ENCODE peak calls at places on chromosomes 12 and 14, in six cellular contexts. One of them, this sample, is unnamed.

GRCh38 chr12:53300187-53300586 is 692 bp downstream of the MYG1 start:
- DNase-seq in GM04504: no peak
- DNase-seq in stimulated activated CD4-positive, alpha-beta T cell treated with anti-CD3 and anti-CD28 coated beads, TNF-alpha, amount 100 ng/mL, for 24 hours: no peak
- DNase-seq in activated naive CD8-positive, alpha-beta T cell treated with anti-CD3 and anti-CD28 coated beads for 36 hours: no peak
- DNase-seq in NCI-H345: no peak
- DNase-seq in body of pancreas: no peak
- DNase-seq in this sample: peak

GRCh38 chr12:38904932-38905479 is 385 bp downstream of the CPNE8 start:
- DNase-seq in body of pancreas: peak
- DNase-seq in stimulated activated CD4-positive, alpha-beta T cell treated with anti-CD3 and anti-CD28 coated beads, TNF-alpha, amount 100 ng/mL, for 24 hours: no peak
- DNase-seq in NCI-H345: no peak
- DNase-seq in GM04504: peak
- DNase-seq in activated naive CD8-positive, alpha-beta T cell treated with anti-CD3 and anti-CD28 coated beads for 36 hours: peak
- DNase-seq in this sample: peak

GRCh38 chr14:92704821-92705220 is 43.6 kb downstream of the LGMN start:
- DNase-seq in GM04504: no peak
- DNase-seq in stimulated activated CD4-positive, alpha-beta T cell treated with anti-CD3 and anti-CD28 coated beads, TNF-alpha, amount 100 ng/mL, for 24 hours: no peak
- DNase-seq in NCI-H345: no peak
- DNase-seq in activated naive CD8-positive, alpha-beta T cell treated with anti-CD3 and anti-CD28 coated beads for 36 hours: no peak
- DNase-seq in body of pancreas: no peak
- DNase-seq in this sample: no peak

GRCh38 chr12:130960787-130961186 is 7.1 kb downstream of the ADGRD1 start:
- DNase-seq in body of pancreas: no peak
- DNase-seq in GM04504: no peak
- DNase-seq in stimulated activated CD4-positive, alpha-beta T cell treated with anti-CD3 and anti-CD28 coated beads, TNF-alpha, amount 100 ng/mL, for 24 hours: no peak
- DNase-seq in activated naive CD8-positive, alpha-beta T cell treated with anti-CD3 and anti-CD28 coated beads for 36 hours: no peak
- DNase-seq in NCI-H345: no peak
- DNase-seq in this sample: no peak

GRCh38 chr12:101782544-101782855 is 43.2 kb upstream of the SYCP3 start:
- DNase-seq in activated naive CD8-positive, alpha-beta T cell treated with anti-CD3 and anti-CD28 coated beads for 36 hours: no peak
- DNase-seq in GM04504: no peak
- DNase-seq in stimulated activated CD4-positive, alpha-beta T cell treated with anti-CD3 and anti-CD28 coated beads, TNF-alpha, amount 100 ng/mL, for 24 hours: no peak
- DNase-seq in NCI-H345: no peak
- DNase-seq in body of pancreas: no peak
- DNase-seq in this sample: no peak

GRCh38 chr12:5736527-5736926 is 208.5 kb downstream of the ANO2 start:
- DNase-seq in stimulated activated CD4-positive, alpha-beta T cell treated with anti-CD3 and anti-CD28 coated beads, TNF-alpha, amount 100 ng/mL, for 24 hours: no peak
- DNase-seq in NCI-H345: no peak
- DNase-seq in body of pancreas: no peak
- DNase-seq in GM04504: no peak
- DNase-seq in activated naive CD8-positive, alpha-beta T cell treated with anti-CD3 and anti-CD28 coated beads for 36 hours: no peak
- DNase-seq in this sample: no peak

GRCh38 chr12:131608740-131609665 is 101.9 kb upstream of the SFSWAP start:
- DNase-seq in NCI-H345: peak
- DNase-seq in GM04504: peak
- DNase-seq in activated naive CD8-positive, alpha-beta T cell treated with anti-CD3 and anti-CD28 coated beads for 36 hours: peak
- DNase-seq in body of pancreas: peak
- DNase-seq in stimulated activated CD4-positive, alpha-beta T cell treated with anti-CD3 and anti-CD28 coated beads, TNF-alpha, amount 100 ng/mL, for 24 hours: peak
- DNase-seq in this sample: peak

GRCh38 chr12:84786622-84787021 is 126.0 kb downstream of the SLC6A15 start:
- DNase-seq in body of pancreas: no peak
- DNase-seq in stimulated activated CD4-positive, alpha-beta T cell treated with anti-CD3 and anti-CD28 coated beads, TNF-alpha, amount 100 ng/mL, for 24 hours: no peak
- DNase-seq in activated naive CD8-positive, alpha-beta T cell treated with anti-CD3 and anti-CD28 coated beads for 36 hours: no peak
- DNase-seq in NCI-H345: no peak
- DNase-seq in GM04504: no peak
- DNase-seq in this sample: no peak

GRCh38 chr14:22220427-22220826 is 368.6 kb downstream of the DAD1 start:
- DNase-seq in GM04504: no peak
- DNase-seq in NCI-H345: no peak
- DNase-seq in activated naive CD8-positive, alpha-beta T cell treated with anti-CD3 and anti-CD28 coated beads for 36 hours: no peak
- DNase-seq in stimulated activated CD4-positive, alpha-beta T cell treated with anti-CD3 and anti-CD28 coated beads, TNF-alpha, amount 100 ng/mL, for 24 hours: no peak
- DNase-seq in body of pancreas: no peak
- DNase-seq in this sample: no peak

GRCh38 chr12:120783197-120783596 is 57.6 kb downstream of the ACADS start:
- DNase-seq in stimulated activated CD4-positive, alpha-beta T cell treated with anti-CD3 and anti-CD28 coated beads, TNF-alpha, amount 100 ng/mL, for 24 hours: no peak
- DNase-seq in body of pancreas: no peak
- DNase-seq in activated naive CD8-positive, alpha-beta T cell treated with anti-CD3 and anti-CD28 coated beads for 36 hours: no peak
- DNase-seq in GM04504: peak
- DNase-seq in NCI-H345: no peak
- DNase-seq in this sample: peak

GRCh38 chr12:62434504-62435336 is 31.9 kb upstream of the MON2 start:
- DNase-seq in activated naive CD8-positive, alpha-beta T cell treated with anti-CD3 and anti-CD28 coated beads for 36 hours: no peak
- DNase-seq in GM04504: no peak
- DNase-seq in body of pancreas: no peak
- DNase-seq in NCI-H345: no peak
- DNase-seq in stimulated activated CD4-positive, alpha-beta T cell treated with anti-CD3 and anti-CD28 coated beads, TNF-alpha, amount 100 ng/mL, for 24 hours: no peak
- DNase-seq in this sample: no peak

GRCh38 chr12:16062611-16063010 is 151.5 kb downstream of the DERA start:
- DNase-seq in activated naive CD8-positive, alpha-beta T cell treated with anti-CD3 and anti-CD28 coated beads for 36 hours: no peak
- DNase-seq in body of pancreas: no peak
- DNase-seq in stimulated activated CD4-positive, alpha-beta T cell treated with anti-CD3 and anti-CD28 coated beads, TNF-alpha, amount 100 ng/mL, for 24 hours: no peak
- DNase-seq in GM04504: peak
- DNase-seq in NCI-H345: no peak
- DNase-seq in this sample: no peak

GRCh38 chr12:96073346-96074336 is 38.3 kb upstream of the LTA4H start:
- DNase-seq in body of pancreas: no peak
- DNase-seq in NCI-H345: peak
- DNase-seq in activated naive CD8-positive, alpha-beta T cell treated with anti-CD3 and anti-CD28 coated beads for 36 hours: no peak
- DNase-seq in stimulated activated CD4-positive, alpha-beta T cell treated with anti-CD3 and anti-CD28 coated beads, TNF-alpha, amount 100 ng/mL, for 24 hours: no peak
- DNase-seq in GM04504: no peak
- DNase-seq in this sample: no peak

GRCh38 chr12:18827913-18828312 is 90.0 kb downstream of the CAPZA3 start:
- DNase-seq in activated naive CD8-positive, alpha-beta T cell treated with anti-CD3 and anti-CD28 coated beads for 36 hours: no peak
- DNase-seq in body of pancreas: no peak
- DNase-seq in stimulated activated CD4-positive, alpha-beta T cell treated with anti-CD3 and anti-CD28 coated beads, TNF-alpha, amount 100 ng/mL, for 24 hours: no peak
- DNase-seq in GM04504: no peak
- DNase-seq in NCI-H345: no peak
- DNase-seq in this sample: no peak

GRCh38 chr14:59267046-59267445 is 78.6 kb downstream of the DAAM1 start:
- DNase-seq in activated naive CD8-positive, alpha-beta T cell treated with anti-CD3 and anti-CD28 coated beads for 36 hours: no peak
- DNase-seq in GM04504: no peak
- DNase-seq in body of pancreas: no peak
- DNase-seq in stimulated activated CD4-positive, alpha-beta T cell treated with anti-CD3 and anti-CD28 coated beads, TNF-alpha, amount 100 ng/mL, for 24 hours: no peak
- DNase-seq in NCI-H345: no peak
- DNase-seq in this sample: no peak

GRCh38 chr12:103783744-103784664 is 57.0 kb downstream of the NT5DC3 start:
- DNase-seq in NCI-H345: no peak
- DNase-seq in body of pancreas: peak
- DNase-seq in GM04504: no peak
- DNase-seq in activated naive CD8-positive, alpha-beta T cell treated with anti-CD3 and anti-CD28 coated beads for 36 hours: no peak
- DNase-seq in stimulated activated CD4-positive, alpha-beta T cell treated with anti-CD3 and anti-CD28 coated beads, TNF-alpha, amount 100 ng/mL, for 24 hours: no peak
- DNase-seq in this sample: no peak

GRCh38 chr14:102317564-102318248 is 1.8 kb upstream of the ZNF839 start:
- DNase-seq in stimulated activated CD4-positive, alpha-beta T cell treated with anti-CD3 and anti-CD28 coated beads, TNF-alpha, amount 100 ng/mL, for 24 hours: no peak
- DNase-seq in body of pancreas: no peak
- DNase-seq in GM04504: no peak
- DNase-seq in activated naive CD8-positive, alpha-beta T cell treated with anti-CD3 and anti-CD28 coated beads for 36 hours: no peak
- DNase-seq in NCI-H345: peak
- DNase-seq in this sample: peak

GRCh38 chr14:103136388-103137271 is 13.4 kb downstream of the TNFAIP2 start:
- DNase-seq in body of pancreas: no peak
- DNase-seq in NCI-H345: no peak
- DNase-seq in stimulated activated CD4-positive, alpha-beta T cell treated with anti-CD3 and anti-CD28 coated beads, TNF-alpha, amount 100 ng/mL, for 24 hours: no peak
- DNase-seq in GM04504: no peak
- DNase-seq in activated naive CD8-positive, alpha-beta T cell treated with anti-CD3 and anti-CD28 coated beads for 36 hours: no peak
- DNase-seq in this sample: no peak